ENCODE peak calls at places on chromosomes 5 and 9, in six cellular contexts. U is NCI-H1092; D is effector memory CD8-positive, alpha-beta T cell; O is tibial nerve; C is skeletal muscle cell; E is NCI-H774. N is an unnamed sample.

GRCh38 chr5:173572431-173573125 is 43.9 kb downstream of the BOD1 start:
- DNase-seq in U (no peak), D (no peak), O (no peak), C (no peak), E (no peak), N (no peak)

GRCh38 chr5:90809695-90810094 is 251.1 kb downstream of the ADGRV1 start:
- DNase-seq in U (no peak), D (no peak), O (no peak), C (no peak), E (no peak), N (no peak)

GRCh38 chr5:74643160-74643562 is 2.6 kb upstream of the ENC1 start:
- DNase-seq in U (no peak), D (no peak), O (no peak), C (peak), E (no peak), N (no peak)

GRCh38 chr5:155761502-155761901 is 565.5 kb upstream of the SGCD start:
- DNase-seq in U (no peak), D (no peak), O (no peak), C (no peak), E (no peak), N (no peak)

GRCh38 chr9:14535161-14535930 is 157.9 kb downstream of the ZDHHC21 start:
- DNase-seq in U (peak), D (no peak), O (no peak), C (no peak), E (no peak), N (no peak)

GRCh38 chr9:98862936-98863335 is 55.5 kb downstream of the GALNT12 start:
- DNase-seq in U (no peak), D (no peak), O (no peak), C (no peak), E (no peak), N (no peak)

GRCh38 chr9:29212590-29213373 is 1639.5 kb upstream of the C9orf72 start:
- DNase-seq in U (no peak), D (no peak), O (no peak), C (no peak), E (peak), N (no peak)

GRCh38 chr5:11985993-11986392 is 81.7 kb upstream of the CTNND2 start:
- DNase-seq in U (no peak), D (no peak), O (no peak), C (no peak), E (no peak), N (no peak)

GRCh38 chr5:144484124-144484897 is 313.6 kb downstream of the KCTD16 start:
- DNase-seq in U (no peak), D (no peak), O (no peak), C (peak), E (no peak), N (no peak)

GRCh38 chr5:98568336-98568735 is 205.1 kb upstream of the RGMB start:
- DNase-seq in U (no peak), D (no peak), O (no peak), C (no peak), E (no peak), N (no peak)

GRCh38 chr5:122259995-122260394 is 52.0 kb upstream of the SNCAIP start:
- DNase-seq in U (no peak), D (no peak), O (no peak), C (peak), E (no peak), N (no peak)

GRCh38 chr9:95389373-95389772 is 71.9 kb upstream of the FANCC start:
- DNase-seq in U (no peak), D (no peak), O (no peak), C (no peak), E (no peak), N (no peak)

GRCh38 chr9:17938256-17938655 is 359.4 kb downstream of the SH3GL2 start:
- DNase-seq in U (no peak), D (no peak), O (no peak), C (no peak), E (no peak), N (no peak)

GRCh38 chr9:136717399-136717798 is 5.0 kb downstream of the DIPK1B start:
- DNase-seq in U (no peak), D (no peak), O (no peak), C (no peak), E (no peak), N (no peak)

GRCh38 chr5:95261369-95262175 is 23.3 kb downstream of the MCTP1 start:
- DNase-seq in U (no peak), D (no peak), O (no peak), C (no peak), E (no peak), N (peak)

GRCh38 chr5:55327281-55327680 is 19.5 kb downstream of the MTREX start:
- DNase-seq in U (no peak), D (no peak), O (no peak), C (no peak), E (no peak), N (no peak)

GRCh38 chr5:14849516-14850294 is 21.9 kb downstream of the ANKH start:
- DNase-seq in U (no peak), D (no peak), O (no peak), C (no peak), E (no peak), N (no peak)

GRCh38 chr9:113309204-113309813 is 6.1 kb upstream of the RNF183 start:
- DNase-seq in U (no peak), D (peak), O (no peak), C (no peak), E (no peak), N (peak)